ENCODE peak calls at places on chromosomes 3 and 15, in seven cellular contexts. One of them, this sample, is unnamed.

GRCh38 chr3:99842826-99843589 is 25.3 kb downstream of the CMSS1 start:
- DNase-seq in HCT116: peak; percentile 12
- DNase-seq in K562: peak; percentile 16
- DNase-seq in H1: no peak
- DNase-seq in HepG2: peak; percentile 38
- DNase-seq in T47D: peak; percentile 61
- DNase-seq in SK-N-SH: peak; percentile 37
- DNase-seq in this sample: no peak

GRCh38 chr3:51703026-51703775 is 3.7 kb upstream of the GRM2 start:
- DNase-seq in HCT116: no peak
- DNase-seq in K562: no peak
- DNase-seq in H1: no peak
- DNase-seq in HepG2: no peak
- DNase-seq in T47D: no peak
- DNase-seq in SK-N-SH: no peak
- DNase-seq in this sample: no peak

GRCh38 chr3:100615684-100616083 is 6.3 kb downstream of the ADGRG7 start:
- DNase-seq in HCT116: no peak
- DNase-seq in K562: no peak
- DNase-seq in H1: no peak
- DNase-seq in HepG2: no peak
- DNase-seq in T47D: no peak
- DNase-seq in SK-N-SH: no peak
- DNase-seq in this sample: no peak

GRCh38 chr3:152175576-152175883 is 93.2 kb upstream of the MBNL1 start:
- DNase-seq in HCT116: no peak
- DNase-seq in K562: no peak
- DNase-seq in H1: no peak
- DNase-seq in HepG2: no peak
- DNase-seq in T47D: no peak
- DNase-seq in SK-N-SH: no peak
- DNase-seq in this sample: no peak

GRCh38 chr3:28050895-28051294 is 190.5 kb upstream of the CMC1 start:
- DNase-seq in HCT116: peak; percentile 73
- DNase-seq in K562: no peak
- DNase-seq in H1: no peak
- DNase-seq in HepG2: peak; percentile 54
- DNase-seq in T47D: peak; percentile 19
- DNase-seq in SK-N-SH: no peak
- DNase-seq in this sample: no peak

GRCh38 chr15:66744610-66745279 is 42.7 kb downstream of the SMAD6 start:
- DNase-seq in HCT116: no peak
- DNase-seq in K562: no peak
- DNase-seq in H1: no peak
- DNase-seq in HepG2: no peak
- DNase-seq in T47D: no peak
- DNase-seq in SK-N-SH: no peak
- DNase-seq in this sample: no peak

GRCh38 chr3:52190294-52190841 is 7.6 kb upstream of the ALAS1 start:
- DNase-seq in HCT116: no peak
- DNase-seq in K562: no peak
- DNase-seq in H1: no peak
- DNase-seq in HepG2: no peak
- DNase-seq in T47D: no peak
- DNase-seq in SK-N-SH: no peak
- DNase-seq in this sample: no peak

GRCh38 chr3:119550090-119550910 is 9.1 kb downstream of the CD80 start:
- DNase-seq in HCT116: no peak
- DNase-seq in K562: no peak
- DNase-seq in H1: no peak
- DNase-seq in HepG2: no peak
- DNase-seq in T47D: no peak
- DNase-seq in SK-N-SH: no peak
- DNase-seq in this sample: no peak

GRCh38 chr3:75180945-75181298 is 483.2 kb upstream of the FRG2C start:
- DNase-seq in HCT116: no peak
- DNase-seq in K562: no peak
- DNase-seq in H1: no peak
- DNase-seq in HepG2: no peak
- DNase-seq in T47D: no peak
- DNase-seq in SK-N-SH: no peak
- DNase-seq in this sample: no peak

GRCh38 chr3:137687181-137687880 is 76.8 kb upstream of the SOX14 start:
- DNase-seq in HCT116: no peak
- DNase-seq in K562: no peak
- DNase-seq in H1: no peak
- DNase-seq in HepG2: no peak
- DNase-seq in T47D: no peak
- DNase-seq in SK-N-SH: peak; percentile 38
- DNase-seq in this sample: no peak

DNA sequence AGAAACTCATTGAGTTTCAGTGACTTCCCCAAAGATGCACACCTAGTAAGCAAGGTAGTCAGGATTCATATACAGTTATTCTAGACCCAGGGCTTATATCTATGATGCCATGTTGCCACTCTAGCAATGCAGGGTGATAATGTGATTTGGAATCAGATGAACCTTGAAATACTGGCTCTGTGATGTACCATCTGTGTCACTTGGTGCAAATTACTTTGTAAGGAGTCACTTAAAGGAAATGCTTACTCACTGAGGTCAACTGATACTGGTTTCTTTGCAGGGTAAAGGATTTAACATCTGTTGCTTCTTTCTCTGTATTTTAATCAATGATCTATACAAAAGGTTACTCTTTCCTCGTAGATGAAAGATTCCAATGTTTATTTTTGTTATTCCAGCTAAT is 10.8 kb downstream of the ASB14 start:
- DNase-seq in HCT116: no peak
- DNase-seq in K562: no peak
- DNase-seq in H1: no peak
- DNase-seq in HepG2: no peak
- DNase-seq in T47D: no peak
- DNase-seq in SK-N-SH: no peak
- DNase-seq in this sample: no peak
- TF ChIP-seq JUND in HCT116: no peak
- TF ChIP-seq JUND in K562: no peak
- TF ChIP-seq JUND in H1: no peak
- TF ChIP-seq JUND in HepG2: no peak
- TF ChIP-seq JUND in T47D: no peak
- TF ChIP-seq JUND in SK-N-SH: peak; percentile 30
- TF ChIP-seq JUND in this sample: no peak

GRCh38 chr3:156750874-156751245 is 75.3 kb upstream of the LEKR1 start:
- DNase-seq in HCT116: no peak
- DNase-seq in K562: no peak
- DNase-seq in H1: no peak
- DNase-seq in HepG2: no peak
- DNase-seq in T47D: no peak
- DNase-seq in SK-N-SH: no peak
- DNase-seq in this sample: no peak
- TF ChIP-seq JUND in HCT116: no peak
- TF ChIP-seq JUND in K562: no peak
- TF ChIP-seq JUND in H1: no peak
- TF ChIP-seq JUND in HepG2: no peak
- TF ChIP-seq JUND in T47D: no peak
- TF ChIP-seq JUND in SK-N-SH: no peak
- TF ChIP-seq JUND in this sample: no peak

GRCh38 chr3:11238880-11239279 is 33.3 kb upstream of the ATG7 start:
- DNase-seq in HCT116: peak; percentile 48
- DNase-seq in K562: no peak
- DNase-seq in H1: no peak
- DNase-seq in HepG2: no peak
- DNase-seq in T47D: no peak
- DNase-seq in SK-N-SH: no peak
- DNase-seq in this sample: no peak

GRCh38 chr3:11235385-11235784 is 36.8 kb upstream of the ATG7 start:
- DNase-seq in HCT116: no peak
- DNase-seq in K562: no peak
- DNase-seq in H1: no peak
- DNase-seq in HepG2: no peak
- DNase-seq in T47D: no peak
- DNase-seq in SK-N-SH: no peak
- DNase-seq in this sample: no peak

GRCh38 chr3:11238057-11238456 is 34.1 kb upstream of the ATG7 start:
- DNase-seq in HCT116: peak; percentile 13
- DNase-seq in K562: no peak
- DNase-seq in H1: no peak
- DNase-seq in HepG2: no peak
- DNase-seq in T47D: no peak
- DNase-seq in SK-N-SH: no peak
- DNase-seq in this sample: no peak

GRCh38 chr3:11239796-11240195 is 32.4 kb upstream of the ATG7 start:
- DNase-seq in HCT116: no peak
- DNase-seq in K562: no peak
- DNase-seq in H1: no peak
- DNase-seq in HepG2: no peak
- DNase-seq in T47D: no peak
- DNase-seq in SK-N-SH: no peak
- DNase-seq in this sample: no peak

GRCh38 chr3:11236588-11237461 is 35.4 kb upstream of the ATG7 start:
- DNase-seq in HCT116: peak; percentile 64
- DNase-seq in K562: peak; percentile 74
- DNase-seq in H1: peak; percentile 91
- DNase-seq in HepG2: peak; percentile 39
- DNase-seq in T47D: peak; percentile 82
- DNase-seq in SK-N-SH: peak; percentile 70
- DNase-seq in this sample: no peak
- TF ChIP-seq JUND in HCT116: no peak
- TF ChIP-seq JUND in K562: peak; percentile 29
- TF ChIP-seq JUND in H1: no peak
- TF ChIP-seq JUND in HepG2: no peak
- TF ChIP-seq JUND in T47D: no peak
- TF ChIP-seq JUND in SK-N-SH: no peak
- TF ChIP-seq JUND in this sample: no peak

GRCh38 chr3:45946307-45946706 is 3.0 kb downstream of the CXCR6 start:
- DNase-seq in HCT116: no peak
- DNase-seq in K562: no peak
- DNase-seq in H1: no peak
- DNase-seq in HepG2: no peak
- DNase-seq in T47D: no peak
- DNase-seq in SK-N-SH: no peak
- DNase-seq in this sample: no peak
- TF ChIP-seq JUND in HCT116: no peak
- TF ChIP-seq JUND in K562: no peak
- TF ChIP-seq JUND in H1: no peak
- TF ChIP-seq JUND in HepG2: no peak
- TF ChIP-seq JUND in T47D: no peak
- TF ChIP-seq JUND in SK-N-SH: no peak
- TF ChIP-seq JUND in this sample: no peak

GRCh38 chr15:62278534-62278933 is 113.4 kb upstream of the C2CD4B start:
- DNase-seq in HCT116: no peak
- DNase-seq in K562: no peak
- DNase-seq in H1: no peak
- DNase-seq in HepG2: no peak
- DNase-seq in T47D: no peak
- DNase-seq in SK-N-SH: no peak
- DNase-seq in this sample: no peak
- TF ChIP-seq JUND in HCT116: no peak
- TF ChIP-seq JUND in K562: no peak
- TF ChIP-seq JUND in H1: no peak
- TF ChIP-seq JUND in HepG2: no peak
- TF ChIP-seq JUND in T47D: no peak
- TF ChIP-seq JUND in SK-N-SH: no peak
- TF ChIP-seq JUND in this sample: no peak

GRCh38 chr3:127791221-127791913 is 30.9 kb downstream of the MGLL start:
- DNase-seq in HCT116: no peak
- DNase-seq in K562: peak; percentile 22
- DNase-seq in H1: no peak
- DNase-seq in HepG2: no peak
- DNase-seq in T47D: peak; percentile 72
- DNase-seq in SK-N-SH: no peak
- DNase-seq in this sample: peak; percentile 41
- TF ChIP-seq JUND in HCT116: no peak
- TF ChIP-seq JUND in K562: no peak
- TF ChIP-seq JUND in H1: no peak
- TF ChIP-seq JUND in HepG2: no peak
- TF ChIP-seq JUND in T47D: no peak
- TF ChIP-seq JUND in SK-N-SH: no peak
- TF ChIP-seq JUND in this sample: no peak

DNA sequence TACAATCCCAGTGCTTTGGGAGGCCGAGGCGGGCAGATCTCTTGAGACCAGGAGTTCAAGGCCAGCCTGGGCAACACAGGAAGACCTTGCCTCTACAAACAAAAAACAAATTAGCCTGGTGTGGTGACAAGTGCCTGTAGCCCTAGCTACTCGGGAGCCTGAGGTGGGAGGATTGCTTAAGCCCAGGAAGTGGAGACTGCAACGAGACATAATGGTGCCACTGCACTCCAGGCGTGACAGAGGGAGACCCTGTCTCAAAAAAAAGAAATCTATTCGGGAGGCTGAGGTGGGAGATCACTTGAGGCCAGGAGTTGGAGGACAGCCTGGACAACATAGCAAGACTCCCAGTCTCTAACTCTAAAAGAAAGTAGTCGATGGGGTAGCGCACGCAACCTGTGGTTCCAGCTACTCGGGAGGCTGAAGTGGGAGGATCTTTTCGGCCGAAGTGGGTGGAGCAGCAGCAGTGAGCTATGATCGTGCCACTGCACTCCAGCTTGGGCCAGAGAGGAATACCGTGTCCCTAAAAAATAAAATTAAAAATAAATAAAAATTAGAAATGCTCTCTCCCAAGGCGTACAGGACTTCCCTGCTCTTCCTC is 775 bp downstream of the C3orf33 start:
- DNase-seq in HCT116: peak; percentile 12
- DNase-seq in K562: no peak
- DNase-seq in H1: no peak
- DNase-seq in HepG2: peak; percentile 75
- DNase-seq in T47D: peak; percentile 65
- DNase-seq in SK-N-SH: no peak
- DNase-seq in this sample: no peak
- TF ChIP-seq JUND in HCT116: no peak
- TF ChIP-seq JUND in K562: no peak
- TF ChIP-seq JUND in H1: no peak
- TF ChIP-seq JUND in HepG2: no peak
- TF ChIP-seq JUND in T47D: no peak
- TF ChIP-seq JUND in SK-N-SH: no peak
- TF ChIP-seq JUND in this sample: no peak

GRCh38 chr3:177470200-177470941 is 273.1 kb upstream of the TBL1XR1 start:
- DNase-seq in HCT116: no peak
- DNase-seq in K562: no peak
- DNase-seq in H1: no peak
- DNase-seq in HepG2: no peak
- DNase-seq in T47D: no peak
- DNase-seq in SK-N-SH: no peak
- DNase-seq in this sample: no peak
- TF ChIP-seq JUND in HCT116: no peak
- TF ChIP-seq JUND in K562: no peak
- TF ChIP-seq JUND in H1: no peak
- TF ChIP-seq JUND in HepG2: no peak
- TF ChIP-seq JUND in T47D: no peak
- TF ChIP-seq JUND in SK-N-SH: no peak
- TF ChIP-seq JUND in this sample: no peak

GRCh38 chr3:89360155-89360554 is 252.7 kb downstream of the EPHA3 start:
- DNase-seq in HCT116: no peak
- DNase-seq in K562: no peak
- DNase-seq in H1: no peak
- DNase-seq in HepG2: no peak
- DNase-seq in T47D: no peak
- DNase-seq in SK-N-SH: no peak
- DNase-seq in this sample: no peak
- TF ChIP-seq JUND in HCT116: no peak
- TF ChIP-seq JUND in K562: no peak
- TF ChIP-seq JUND in H1: no peak
- TF ChIP-seq JUND in HepG2: no peak
- TF ChIP-seq JUND in T47D: no peak
- TF ChIP-seq JUND in SK-N-SH: no peak
- TF ChIP-seq JUND in this sample: no peak

This sample was measured in GM12878.